ENCODE peak calls at places on chromosomes 7 and 10, in ten cellular contexts. L is PC-3; B is upper lobe of right lung; U is GM23248; F is left ventricle myocardium inferior; T is astrocyte; Q is CD8-positive, alpha-beta T cell; V is ascending aorta; E is ovary; A is tibial nerve. D is an unnamed sample. For H3K36me3, the result is how much of the 10 kb centered on the place peaks cover.

GRCh38 chr10:7354330-7355047 is 56.3 kb downstream of the SFMBT2 start:
- DNase-seq in L (peak), A (no peak), Q (no peak), V (no peak), U (peak), B (no peak), T (peak), F (no peak), E (no peak), D (no peak)

GRCh38 chr7:116434820-116435341 is 64.7 kb upstream of the CAV2 start:
- DNase-seq in Q (no peak), L (peak), U (peak), V (no peak), B (no peak), E (no peak), T (peak), A (no peak), F (no peak), D (no peak)

GRCh38 chr10:102642553-102643345 is 1.5 kb upstream of the TRIM8 start:
- DNase-seq in F (peak), V (peak), U (peak), B (peak), L (peak), Q (peak), E (peak), A (peak), T (no peak), D (peak)

GRCh38 chr7:20298486-20298901 is 32.2 kb upstream of the ITGB8 start:
- DNase-seq in A (no peak), F (no peak), U (peak), V (no peak), L (no peak), B (no peak), T (peak), Q (no peak), E (no peak), D (peak)

GRCh38 chr10:69703256-69703655 is 73.2 kb downstream of the FAM241B start:
- DNase-seq in U (no peak), B (no peak), V (no peak), L (no peak), T (peak), E (no peak), A (no peak), Q (no peak), F (no peak), D (no peak)

GRCh38 chr10:71312840-71313789 is 5.9 kb upstream of the SLC29A3 start:
- DNase-seq in L (no peak), B (no peak), T (peak), A (peak), U (peak), F (peak), E (peak), V (no peak), Q (no peak), D (peak)

GRCh38 chr7:114086906-114087651 is 168.3 kb upstream of the PPP1R3A start:
- DNase-seq in Q (no peak), U (peak), B (peak), L (no peak), T (peak), E (peak), A (peak), V (peak), F (no peak), D (peak)

GRCh38 chr7:11830582-11831382 is 1.2 kb downstream of the THSD7A start:
- DNase-seq in E (no peak), Q (no peak), T (peak), L (no peak), A (no peak), U (peak), V (no peak), F (no peak), B (no peak), D (peak)

GRCh38 chr7:26675143-26675887 is 189.1 kb downstream of the SKAP2 start:
- DNase-seq in Q (no peak), L (peak), E (no peak), V (no peak), T (peak), B (no peak), U (peak), A (no peak), F (no peak), D (no peak)

GRCh38 chr10:119377905-119378736 is 164.4 kb downstream of the RGS10 start:
- DNase-seq in U (peak), E (no peak), A (no peak), Q (no peak), L (no peak), B (no peak), V (no peak), T (peak), F (peak), D (no peak)

GRCh38 chr7:89002942-89003618 is 207.5 kb upstream of the TEX47 start:
- DNase-seq in F (no peak), A (no peak), T (no peak), L (no peak), U (peak), B (no peak), E (no peak), V (no peak), Q (no peak), D (no peak)

GRCh38 chr10:95657250-95657649 is 739 bp upstream of the ALDH18A1 start:
- DNase-seq in V (no peak), F (no peak), T (no peak), B (no peak), E (no peak), A (no peak), Q (no peak), U (no peak), L (no peak), D (no peak)

GRCh38 chr7:107718456-107719193 is 25.3 kb upstream of the CBLL1 start:
- DNase-seq in T (no peak), E (no peak), V (no peak), Q (no peak), A (no peak), U (no peak), F (no peak), L (peak), B (no peak), D (no peak)

GRCh38 chr10:117534321-117535044 is 8.1 kb upstream of the EMX2 start:
- DNase-seq in B (no peak), E (no peak), F (no peak), A (no peak), U (peak), V (peak), L (no peak), T (no peak), Q (no peak), D (no peak)

GRCh38 chr7:39341083-39341482 is 225.1 kb upstream of the YAE1 start:
- DNase-seq in B (no peak), L (no peak), F (no peak), A (no peak), U (peak), E (no peak), V (no peak), Q (no peak), T (no peak), D (no peak)

GRCh38 chr7:140314571-140315480 is 83.5 kb downstream of the SLC37A3 start:
- DNase-seq in B (no peak), Q (no peak), A (no peak), U (peak), L (no peak), F (no peak), T (no peak), E (no peak), V (no peak), D (no peak)

GRCh38 chr10:129870926-129871660 is 93.0 kb downstream of the EBF3 start:
- DNase-seq in L (no peak), U (peak), E (no peak), V (no peak), F (no peak), A (peak), T (no peak), B (no peak), Q (no peak), D (peak)

GRCh38 chr10:110612073-110612472 is 32.1 kb upstream of the RBM20 start:
- DNase-seq in B (no peak), F (no peak), V (no peak), E (no peak), T (no peak), L (no peak), Q (no peak), A (no peak), U (no peak), D (no peak)

GRCh38 chr10:77430530-77430929 is 207.1 kb downstream of the KCNMA1 start:
- DNase-seq in E (no peak), B (no peak), U (no peak), L (no peak), F (no peak), Q (no peak), V (no peak), A (no peak), T (no peak), D (no peak)

GRCh38 chr7:123211545-123211944 is 11.8 kb upstream of the SLC13A1 start:
- DNase-seq in B (no peak), V (no peak), Q (no peak), F (no peak), T (no peak), A (no peak), E (no peak), L (no peak), U (no peak), D (peak)

GRCh38 chr10:130231211-130231850 is 95.1 kb downstream of the GLRX3 start:
- DNase-seq in L (no peak), U (no peak), F (no peak), A (no peak), T (no peak), V (peak), E (no peak), Q (peak), B (peak), D (no peak)

GRCh38 chr7:137538361-137538762 is 194.8 kb upstream of the PTN start:
- DNase-seq in L (peak), U (peak), V (no peak), Q (no peak), T (peak), F (no peak), A (no peak), B (no peak), E (no peak), D (no peak)

GRCh38 chr7:139647812-139648616 is 124.5 kb downstream of the CLEC2L start:
- DNase-seq in B (no peak), L (no peak), T (no peak), A (no peak), E (no peak), V (no peak), F (no peak), Q (no peak), U (peak), D (no peak)

GRCh38 chr7:95509199-95509598 is 23.5 kb downstream of the ASB4 start:
- DNase-seq in A (no peak), Q (no peak), B (no peak), F (no peak), E (no peak), V (no peak), T (peak), U (peak), L (no peak), D (peak)

GRCh38 chr7:117619690-117620089 is 139.9 kb downstream of the CFTR start:
- DNase-seq in V (no peak), E (no peak), U (no peak), F (no peak), L (no peak), Q (no peak), B (no peak), T (no peak), A (no peak), D (no peak)

GRCh38 chr7:32518534-32519140 is 23.3 kb downstream of the AVL9 start:
- DNase-seq in Q (no peak), F (no peak), V (no peak), B (no peak), U (peak), A (no peak), E (no peak), L (peak), T (peak), D (peak)
- H3K36me3 ChIP-seq in Q (under half), F (under half), V (under half), B (under half), U (under half), A (under half), E (under half), L (half or more), T (under half), D (under half)

DNA sequence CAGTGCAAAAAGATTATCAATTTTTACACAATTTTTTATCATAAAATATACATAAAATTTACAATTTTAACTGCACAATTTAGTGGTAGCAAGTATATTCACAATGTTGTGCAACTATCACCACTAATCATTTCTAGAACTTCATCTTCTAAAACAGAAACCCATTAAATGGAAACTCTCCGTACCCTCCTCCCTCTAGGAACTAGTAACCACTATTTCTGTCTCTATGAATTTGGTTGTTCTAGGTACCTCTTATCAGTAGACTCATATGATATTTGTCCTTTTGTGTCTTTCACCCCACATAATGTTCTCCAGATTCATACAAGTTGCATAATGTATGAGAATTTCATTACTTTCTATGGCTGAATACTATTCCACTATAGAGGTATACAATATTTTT is 73.5 kb downstream of the HERC4 start:
- DNase-seq in F (no peak), T (no peak), E (no peak), L (no peak), U (no peak), A (no peak), B (no peak), Q (no peak), V (no peak), D (no peak)
- H3K36me3 ChIP-seq in F (under half), T (under half), E (under half), L (under half), U (half or more), A (under half), B (under half), Q (under half), V (under half), D (under half)

GRCh38 chr7:22658031-22658430 is 69.0 kb upstream of the IL6 start:
- DNase-seq in V (no peak), T (no peak), A (no peak), F (no peak), E (no peak), L (no peak), Q (no peak), U (no peak), B (no peak), D (no peak)
- H3K36me3 ChIP-seq in V (under half), T (under half), A (under half), F (under half), E (under half), L (under half), Q (under half), U (under half), B (under half), D (under half)

DNA sequence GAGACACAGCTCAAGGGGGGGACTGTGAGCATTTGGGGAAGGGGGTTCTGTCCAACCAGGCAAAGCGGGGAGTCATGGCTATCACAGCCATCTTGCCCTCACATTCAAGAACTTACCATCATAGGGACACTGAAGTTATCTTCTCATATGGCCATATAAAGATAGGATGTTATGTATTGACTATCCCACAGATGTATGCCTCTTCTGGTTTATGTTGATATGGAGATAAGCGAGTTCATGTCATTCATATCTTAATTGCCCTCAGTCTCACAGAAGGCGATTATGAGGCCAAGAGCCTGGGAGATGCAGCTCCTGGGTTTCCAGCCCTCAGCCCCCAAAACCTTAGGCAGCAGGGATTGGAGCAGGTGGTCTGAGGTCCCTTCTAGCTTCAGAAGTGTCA is 8.5 kb upstream of the ANKRD61 start:
- DNase-seq in L (no peak), U (no peak), F (no peak), A (no peak), B (no peak), E (no peak), Q (no peak), T (no peak), V (no peak), D (no peak)
- H3K36me3 ChIP-seq in L (half or more), U (half or more), F (half or more), A (under half), B (half or more), E (under half), Q (under half), T (half or more), V (half or more), D (half or more)

DNA sequence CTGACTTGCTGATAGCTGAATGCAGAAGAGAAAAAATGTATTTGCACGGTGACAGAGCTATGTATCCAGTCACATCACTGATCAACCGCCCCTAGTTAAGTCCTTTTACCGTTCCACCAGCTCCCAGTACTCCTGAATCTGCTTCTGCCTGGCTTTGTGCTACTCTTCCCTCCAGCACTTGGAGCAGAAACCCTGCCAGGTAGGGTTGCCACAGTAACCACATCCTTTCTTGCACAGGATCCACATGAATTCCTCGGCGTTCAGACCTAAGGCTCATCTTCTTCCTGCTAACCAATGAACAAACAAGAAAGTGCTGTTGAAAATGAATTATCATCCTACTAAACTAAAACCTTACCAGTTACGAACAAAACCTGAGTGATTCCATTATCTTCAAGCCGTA is 52.0 kb upstream of the KCTD7 start:
- DNase-seq in V (no peak), F (no peak), U (no peak), T (no peak), L (no peak), Q (no peak), A (no peak), E (no peak), B (no peak), D (no peak)
- H3K36me3 ChIP-seq in V (under half), F (under half), U (under half), T (under half), L (under half), Q (under half), A (under half), E (under half), B (under half), D (under half)

GRCh38 chr7:69791739-69792138 is 193.5 kb downstream of the AUTS2 start:
- DNase-seq in V (no peak), T (no peak), L (no peak), E (no peak), A (no peak), U (no peak), B (no peak), Q (no peak), F (no peak), D (no peak)
- H3K36me3 ChIP-seq in V (under half), T (under half), L (under half), E (under half), A (under half), U (under half), B (under half), Q (under half), F (under half), D (under half)

GRCh38 chr10:100151901-100152300 is 33.9 kb downstream of the ERLIN1 start:
- DNase-seq in Q (no peak), E (no peak), B (no peak), U (no peak), L (no peak), V (no peak), A (no peak), T (no peak), F (no peak), D (no peak)
- H3K36me3 ChIP-seq in Q (under half), E (under half), B (half or more), U (under half), L (under half), V (under half), A (under half), T (under half), F (half or more), D (half or more)

GRCh38 chr7:27929127-27929526 is 189.2 kb downstream of the TAX1BP1 start:
- DNase-seq in U (no peak), V (no peak), B (no peak), E (no peak), L (no peak), T (no peak), F (no peak), Q (no peak), A (no peak), D (no peak)
- H3K36me3 ChIP-seq in U (under half), V (under half), B (under half), E (under half), L (under half), T (under half), F (under half), Q (under half), A (under half), D (under half)

GRCh38 chr10:87064651-87065050 is 30.0 kb downstream of the GLUD1 start:
- DNase-seq in A (no peak), T (no peak), U (no peak), F (no peak), B (no peak), L (no peak), Q (no peak), E (no peak), V (no peak), D (no peak)

GRCh38 chr10:87058171-87058570 is 36.5 kb downstream of the GLUD1 start:
- DNase-seq in B (no peak), E (no peak), Q (no peak), F (no peak), T (no peak), L (no peak), A (no peak), U (no peak), V (no peak), D (no peak)

GRCh38 chr10:87054373-87055295 is 34.5 kb downstream of the FAM25A start:
- DNase-seq in L (no peak), F (no peak), V (no peak), A (no peak), Q (no peak), U (peak), T (peak), E (no peak), B (no peak), D (no peak)

GRCh38 chr10:87059401-87059800 is 35.2 kb downstream of the GLUD1 start:
- DNase-seq in V (no peak), L (no peak), E (no peak), T (no peak), U (no peak), B (no peak), F (no peak), Q (no peak), A (no peak), D (no peak)

GRCh38 chr10:87060280-87060928 is 34.2 kb downstream of the GLUD1 start:
- DNase-seq in U (no peak), T (no peak), B (no peak), Q (no peak), F (no peak), V (no peak), E (no peak), A (no peak), L (no peak), D (no peak)
- H3K36me3 ChIP-seq in U (half or more), T (under half), B (half or more), Q (under half), F (half or more), V (half or more), E (under half), A (under half), L (under half), D (under half)

GRCh38 chr10:121154846-121155245 is 303.7 kb downstream of the WDR11 start:
- DNase-seq in T (peak), V (no peak), B (no peak), L (no peak), U (no peak), Q (no peak), E (no peak), A (peak), F (no peak), D (peak)

GRCh38 chr10:121152935-121153334 is 301.8 kb downstream of the WDR11 start:
- DNase-seq in A (no peak), U (no peak), F (no peak), Q (no peak), L (no peak), E (no peak), B (no peak), T (no peak), V (no peak), D (no peak)

GRCh38 chr10:121154310-121154709 is 303.1 kb downstream of the WDR11 start:
- DNase-seq in A (no peak), L (no peak), V (no peak), F (no peak), Q (no peak), E (no peak), T (no peak), U (no peak), B (no peak), D (no peak)

GRCh38 chr10:121157998-121158397 is 306.8 kb downstream of the WDR11 start:
- DNase-seq in A (peak), Q (no peak), E (peak), F (no peak), V (no peak), T (peak), U (no peak), B (no peak), L (no peak), D (no peak)

DNA sequence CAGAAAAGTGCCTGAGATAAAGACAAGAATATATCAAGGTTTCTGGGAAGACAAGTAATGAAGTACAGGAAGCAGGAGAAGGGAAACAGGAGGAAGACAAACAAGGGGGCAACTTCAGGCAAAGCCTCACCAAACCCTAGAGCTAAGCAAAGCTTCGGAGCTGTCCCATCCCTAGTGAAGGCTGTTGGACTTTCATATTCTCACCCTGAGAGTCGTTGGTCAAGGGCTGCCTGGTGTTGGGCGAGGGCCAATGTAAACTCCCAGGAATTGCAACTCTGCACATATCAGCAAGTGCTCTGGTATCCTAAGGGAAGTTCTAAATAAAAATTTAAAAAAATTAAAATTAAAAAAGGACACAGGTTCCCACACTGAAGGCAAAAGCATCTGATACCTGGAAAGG is 304.6 kb downstream of the WDR11 start:
- DNase-seq in T (no peak), B (peak), L (no peak), A (no peak), Q (no peak), V (no peak), E (peak), F (no peak), U (no peak), D (no peak)
- H3K36me3 ChIP-seq in T (under half), B (under half), L (under half), A (under half), Q (under half), V (under half), E (under half), F (under half), U (under half), D (under half)